ENCODE peak calls at places on chromosomes 3 and 15, in seven cellular contexts. B is aorta; H is HepG2; Y is tibial artery; M is neural progenitor cell; R is CD8-positive, alpha-beta memory T cell; K is naive thymus-derived CD4-positive, alpha-beta T cell. P is an unnamed sample. For H3K4me1, the result is how much of the 10 kb centered on the place peaks cover.

GRCh38 chr3:31895471-31895870 is 85.6 kb downstream of the OSBPL10 start:
- DNase-seq in B (no peak), H (no peak), Y (no peak), M (no peak), R (no peak), K (no peak), P (no peak)

GRCh38 chr3:8536106-8537052 is 34.8 kb downstream of the LMCD1 start:
- DNase-seq in B (no peak), H (no peak), Y (no peak), M (no peak), R (no peak), K (no peak), P (no peak)

GRCh38 chr3:171673951-171674350 is 136.3 kb downstream of the PLD1 start:
- DNase-seq in B (no peak), H (no peak), Y (no peak), M (no peak), R (no peak), K (no peak), P (no peak)

GRCh38 chr15:28093761-28094535 is 5.2 kb downstream of the OCA2 start:
- DNase-seq in B (no peak), H (no peak), Y (peak), M (no peak), R (no peak), K (no peak), P (no peak)

GRCh38 chr3:127964053-127964452 is 49.0 kb downstream of the KBTBD12 start:
- DNase-seq in B (no peak), H (no peak), Y (no peak), M (no peak), R (no peak), K (no peak), P (no peak)

GRCh38 chr15:77607111-77607893 is 25.4 kb downstream of the LINGO1 start:
- DNase-seq in B (peak), H (no peak), Y (peak), M (peak), R (no peak), K (no peak), P (no peak)

GRCh38 chr3:5057857-5058324 is 64.2 kb upstream of the ARL8B start:
- DNase-seq in B (peak), H (peak), Y (peak), M (peak), R (peak), K (peak), P (peak)

GRCh38 chr3:150970665-150971327 is 1.7 kb downstream of the CLRN1 start:
- DNase-seq in B (no peak), H (no peak), Y (no peak), M (no peak), R (no peak), K (no peak), P (no peak)

GRCh38 chr3:141388823-141389617 is 20.7 kb downstream of the ZBTB38 start:
- DNase-seq in B (no peak), H (peak), Y (no peak), M (no peak), R (peak), K (no peak), P (no peak)

GRCh38 chr3:100136921-100137320 is 22.6 kb upstream of the FILIP1L start:
- DNase-seq in B (no peak), H (no peak), Y (no peak), M (no peak), R (no peak), K (no peak), P (no peak)

GRCh38 chr3:114384558-114384903 is 90.7 kb downstream of the TIGIT start:
- DNase-seq in B (no peak), H (no peak), Y (no peak), M (no peak), R (no peak), K (no peak), P (no peak)

GRCh38 chr3:126476166-126476975 is 680 bp upstream of the ZXDC start:
- DNase-seq in B (peak), H (no peak), Y (peak), M (no peak), R (no peak), K (no peak), P (peak)

GRCh38 chr15:97903560-97904195 is 56.8 kb upstream of the ARRDC4 start:
- DNase-seq in B (no peak), H (no peak), Y (no peak), M (no peak), R (no peak), K (no peak), P (no peak)

DNA sequence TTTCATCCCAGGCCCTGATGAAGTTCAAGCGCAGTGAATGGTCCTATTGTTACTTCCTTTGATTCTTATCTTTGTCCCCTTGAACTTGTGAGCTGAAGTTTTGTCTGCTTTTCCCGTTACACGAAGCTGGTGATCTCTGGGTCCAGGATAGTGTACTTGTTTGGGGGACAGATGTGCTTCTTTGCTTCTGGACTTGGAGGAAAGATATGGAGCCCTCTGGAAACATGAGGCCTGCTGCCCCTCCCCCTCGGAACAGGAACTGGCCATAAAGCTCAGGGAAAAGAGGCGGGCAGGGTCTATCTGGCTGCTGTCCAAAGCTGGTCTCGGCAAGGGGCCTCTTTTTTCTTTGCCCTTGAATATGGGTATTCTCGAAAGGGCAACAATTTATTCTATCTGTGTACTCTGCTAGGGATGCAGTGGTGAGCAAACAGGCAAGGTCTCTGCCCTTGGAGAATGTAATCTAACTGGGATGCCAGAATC is 47.6 kb downstream of the IDH2 start:
- DNase-seq in B (no peak), H (peak), Y (no peak), M (no peak), R (no peak), K (no peak), P (no peak)
- H3K4me1 ChIP-seq in B (under half), H (under half), Y (under half), M (under half), R (under half), K (under half), P (under half)

GRCh38 chr15:69557340-69558137 is 104.9 kb downstream of the RPLP1 start:
- DNase-seq in B (no peak), H (peak), Y (no peak), M (peak), R (no peak), K (no peak), P (peak)
- H3K4me1 ChIP-seq in B (under half), H (half or more), Y (under half), M (under half), R (under half), K (under half), P (half or more)

DNA sequence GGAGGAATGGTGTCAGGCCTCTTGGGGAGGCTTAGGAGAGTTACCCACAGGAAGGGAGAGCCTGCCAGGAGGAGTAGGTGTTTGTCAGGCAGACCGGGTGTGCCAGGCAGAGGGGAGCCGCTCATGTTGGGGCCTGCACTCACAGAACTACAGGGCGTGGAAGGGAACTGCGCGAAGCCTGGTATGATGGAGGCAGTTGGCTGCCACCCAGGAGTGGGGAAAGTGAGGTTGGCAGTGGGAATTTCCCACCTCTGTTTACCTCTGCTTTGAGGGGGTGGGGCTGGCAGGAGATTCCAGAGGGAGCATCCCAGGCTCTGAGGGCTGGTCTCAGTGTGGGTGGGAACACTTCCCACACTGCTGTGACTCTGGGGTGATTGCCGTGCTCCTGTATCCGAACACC is 99.9 kb downstream of the SLCO3A1 start:
- DNase-seq in B (no peak), H (no peak), Y (no peak), M (no peak), R (no peak), K (no peak), P (no peak)
- H3K4me1 ChIP-seq in B (under half), H (under half), Y (under half), M (under half), R (under half), K (under half), P (under half)

DNA sequence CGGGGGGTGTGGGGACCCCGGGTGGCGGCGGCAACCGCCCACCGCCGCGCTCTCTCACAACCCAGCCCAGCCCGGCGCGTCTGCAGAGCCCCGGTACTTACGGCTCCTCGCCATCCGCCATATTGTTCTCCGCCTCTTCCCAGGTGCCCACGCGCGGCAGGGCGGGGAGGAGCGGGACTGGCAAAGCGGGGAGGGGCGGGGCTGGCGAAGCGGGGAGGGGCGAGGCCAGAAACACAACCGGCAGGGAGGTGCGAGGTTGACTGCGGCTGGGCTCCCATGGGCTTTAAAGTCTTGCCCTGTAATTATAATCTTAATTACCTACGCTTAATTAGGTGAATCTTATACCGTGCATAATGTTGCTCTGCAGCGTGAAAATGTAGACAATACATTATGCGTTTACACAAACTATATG is at the start of gene UBA3:
- DNase-seq in B (peak), H (peak), Y (peak), M (peak), R (peak), K (peak), P (peak)
- H3K4me1 ChIP-seq in B (under half), H (half or more), Y (half or more), M (under half), R (half or more), K (half or more), P (under half)

GRCh38 chr3:30686176-30686575 is 79.8 kb downstream of the TGFBR2 start:
- DNase-seq in B (no peak), H (no peak), Y (no peak), M (no peak), R (no peak), K (no peak), P (no peak)

GRCh38 chr3:30685267-30685667 is 78.9 kb downstream of the TGFBR2 start:
- DNase-seq in B (no peak), H (no peak), Y (no peak), M (no peak), R (no peak), K (no peak), P (no peak)

GRCh38 chr3:30687930-30688570 is 81.6 kb downstream of the TGFBR2 start:
- DNase-seq in B (no peak), H (no peak), Y (no peak), M (no peak), R (no peak), K (no peak), P (no peak)

GRCh38 chr3:30688776-30689175 is 82.4 kb downstream of the TGFBR2 start:
- DNase-seq in B (no peak), H (no peak), Y (no peak), M (no peak), R (no peak), K (no peak), P (no peak)

DNA sequence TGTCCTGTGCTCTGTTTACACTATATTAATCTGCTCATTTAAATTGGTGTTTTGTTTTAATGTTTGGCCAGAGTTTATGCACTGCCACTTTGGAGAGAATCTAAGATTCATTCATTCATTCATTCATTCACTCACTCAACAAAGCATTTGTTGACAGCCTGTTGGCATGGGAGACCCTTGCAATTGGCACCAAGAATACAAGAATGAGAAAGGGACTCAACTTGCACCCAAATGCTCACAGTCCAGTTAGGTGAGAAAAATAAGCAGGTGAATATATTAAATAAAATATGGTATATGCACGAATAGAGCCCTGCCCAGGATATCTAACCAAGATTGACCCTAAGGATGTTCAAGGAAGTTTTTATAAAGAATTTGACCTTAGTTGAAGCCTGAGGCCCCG is 80.4 kb downstream of the TGFBR2 start:
- DNase-seq in B (no peak), H (no peak), Y (no peak), M (no peak), R (no peak), K (no peak), P (no peak)
- H3K4me1 ChIP-seq in B (under half), H (half or more), Y (half or more), M (under half), R (half or more), K (half or more), P (under half)

GRCh38 chr15:59317211-59317610 is 55.5 kb downstream of the MYO1E start:
- DNase-seq in B (no peak), H (no peak), Y (no peak), M (no peak), R (no peak), K (no peak), P (no peak)
- H3K4me1 ChIP-seq in B (under half), H (under half), Y (half or more), M (under half), R (under half), K (under half), P (under half)